ENCODE peak calls at places on chromosomes 11 and 22, in four cellular contexts. One of them, this sample, is unnamed.

GRCh38 chr11:102757823-102758549 is 22.4 kb downstream of the MMP10 start:
- DNase-seq in AG10803: peak
- DNase-seq in astrocyte of the cerebellum: no peak
- DNase-seq in MM.1S: no peak
- DNase-seq in this sample: no peak

GRCh38 chr11:109085708-109086373 is 336.1 kb upstream of the C11orf87 start:
- DNase-seq in AG10803: peak
- DNase-seq in astrocyte of the cerebellum: peak
- DNase-seq in MM.1S: peak
- DNase-seq in this sample: no peak

GRCh38 chr11:14904745-14905103 is 12.7 kb upstream of the CYP2R1 start:
- DNase-seq in AG10803: peak
- DNase-seq in astrocyte of the cerebellum: no peak
- DNase-seq in MM.1S: peak
- DNase-seq in this sample: no peak

GRCh38 chr11:1308745-1309497 is 511 bp downstream of the TOLLIP start:
- DNase-seq in AG10803: no peak
- DNase-seq in astrocyte of the cerebellum: no peak
- DNase-seq in MM.1S: no peak
- DNase-seq in this sample: no peak

GRCh38 chr11:122204206-122204605 is 88.2 kb upstream of the BLID start:
- DNase-seq in AG10803: peak
- DNase-seq in astrocyte of the cerebellum: no peak
- DNase-seq in MM.1S: no peak
- DNase-seq in this sample: no peak

GRCh38 chr11:108115495-108116140 is 5.7 kb upstream of the ACAT1 start:
- DNase-seq in AG10803: peak
- DNase-seq in astrocyte of the cerebellum: peak
- DNase-seq in MM.1S: no peak
- DNase-seq in this sample: peak

GRCh38 chr11:62921573-62922188 is 518 bp upstream of the CHRM1 start:
- DNase-seq in AG10803: peak
- DNase-seq in astrocyte of the cerebellum: no peak
- DNase-seq in MM.1S: no peak
- DNase-seq in this sample: no peak

GRCh38 chr11:9755561-9755960 is 91.7 kb downstream of the SWAP70 start:
- DNase-seq in AG10803: peak
- DNase-seq in astrocyte of the cerebellum: peak
- DNase-seq in MM.1S: no peak
- DNase-seq in this sample: no peak

GRCh38 chr11:64099436-64099835 is 63.7 kb downstream of the FLRT1 start:
- DNase-seq in AG10803: no peak
- DNase-seq in astrocyte of the cerebellum: no peak
- DNase-seq in MM.1S: no peak
- DNase-seq in this sample: no peak

GRCh38 chr22:23065495-23066122 is 4.7 kb upstream of the GNAZ start:
- DNase-seq in AG10803: no peak
- DNase-seq in astrocyte of the cerebellum: no peak
- DNase-seq in MM.1S: no peak
- DNase-seq in this sample: no peak

GRCh38 chr11:11409916-11410315 is 56.9 kb upstream of the CSNK2A3 start:
- DNase-seq in AG10803: no peak
- DNase-seq in astrocyte of the cerebellum: no peak
- DNase-seq in MM.1S: no peak
- DNase-seq in this sample: no peak

GRCh38 chr11:61004841-61005240 is 33.4 kb downstream of the CD6 start:
- DNase-seq in AG10803: no peak
- DNase-seq in astrocyte of the cerebellum: no peak
- DNase-seq in MM.1S: no peak
- DNase-seq in this sample: no peak

GRCh38 chr22:21446827-21447690 is 20.1 kb upstream of the TMEM191C start:
- DNase-seq in AG10803: no peak
- DNase-seq in astrocyte of the cerebellum: no peak
- DNase-seq in MM.1S: no peak
- DNase-seq in this sample: no peak

GRCh38 chr11:86978247-86978646 is 23.1 kb upstream of the FZD4 start:
- DNase-seq in AG10803: no peak
- DNase-seq in astrocyte of the cerebellum: no peak
- DNase-seq in MM.1S: no peak
- DNase-seq in this sample: no peak

GRCh38 chr22:29663230-29663826 is 56.5 kb upstream of the CABP7 start:
- DNase-seq in AG10803: no peak
- DNase-seq in astrocyte of the cerebellum: peak
- DNase-seq in MM.1S: no peak
- DNase-seq in this sample: no peak

GRCh38 chr11:110447897-110448522 is 18.3 kb downstream of the FDX1 start:
- DNase-seq in AG10803: no peak
- DNase-seq in astrocyte of the cerebellum: no peak
- DNase-seq in MM.1S: peak
- DNase-seq in this sample: peak
- TF ChIP-seq CTCF in AG10803: peak
- TF ChIP-seq CTCF in astrocyte of the cerebellum: peak
- TF ChIP-seq CTCF in MM.1S: peak
- TF ChIP-seq CTCF in this sample: peak

GRCh38 chr11:2650343-2650867 is 49.4 kb downstream of the KCNQ1OT1 start:
- DNase-seq in AG10803: no peak
- DNase-seq in astrocyte of the cerebellum: no peak
- DNase-seq in MM.1S: no peak
- DNase-seq in this sample: no peak

GRCh38 chr11:2651054-2651617 is 48.7 kb downstream of the KCNQ1OT1 start:
- DNase-seq in AG10803: no peak
- DNase-seq in astrocyte of the cerebellum: no peak
- DNase-seq in MM.1S: no peak
- DNase-seq in this sample: no peak

GRCh38 chr11:2649400-2649799 is 50.4 kb downstream of the KCNQ1OT1 start:
- DNase-seq in AG10803: no peak
- DNase-seq in astrocyte of the cerebellum: no peak
- DNase-seq in MM.1S: no peak
- DNase-seq in this sample: no peak

GRCh38 chr11:2647953-2648352 is 51.8 kb downstream of the KCNQ1OT1 start:
- DNase-seq in AG10803: no peak
- DNase-seq in astrocyte of the cerebellum: no peak
- DNase-seq in MM.1S: no peak
- DNase-seq in this sample: no peak

GRCh38 chr11:2649848-2650247 is 49.9 kb downstream of the KCNQ1OT1 start:
- DNase-seq in AG10803: no peak
- DNase-seq in astrocyte of the cerebellum: no peak
- DNase-seq in MM.1S: no peak
- DNase-seq in this sample: no peak
- H3K4me3 ChIP-seq in AG10803: no peak
- H3K4me3 ChIP-seq in astrocyte of the cerebellum: no peak
- H3K4me3 ChIP-seq in MM.1S: no peak
- H3K4me3 ChIP-seq in this sample: no peak

GRCh38 chr11:93089474-93090102 is 108.2 kb downstream of the SLC36A4 start:
- DNase-seq in AG10803: peak
- DNase-seq in astrocyte of the cerebellum: peak
- DNase-seq in MM.1S: peak
- DNase-seq in this sample: peak
- TF ChIP-seq CTCF in AG10803: peak
- TF ChIP-seq CTCF in astrocyte of the cerebellum: peak
- TF ChIP-seq CTCF in MM.1S: peak
- TF ChIP-seq CTCF in this sample: peak

DNA sequence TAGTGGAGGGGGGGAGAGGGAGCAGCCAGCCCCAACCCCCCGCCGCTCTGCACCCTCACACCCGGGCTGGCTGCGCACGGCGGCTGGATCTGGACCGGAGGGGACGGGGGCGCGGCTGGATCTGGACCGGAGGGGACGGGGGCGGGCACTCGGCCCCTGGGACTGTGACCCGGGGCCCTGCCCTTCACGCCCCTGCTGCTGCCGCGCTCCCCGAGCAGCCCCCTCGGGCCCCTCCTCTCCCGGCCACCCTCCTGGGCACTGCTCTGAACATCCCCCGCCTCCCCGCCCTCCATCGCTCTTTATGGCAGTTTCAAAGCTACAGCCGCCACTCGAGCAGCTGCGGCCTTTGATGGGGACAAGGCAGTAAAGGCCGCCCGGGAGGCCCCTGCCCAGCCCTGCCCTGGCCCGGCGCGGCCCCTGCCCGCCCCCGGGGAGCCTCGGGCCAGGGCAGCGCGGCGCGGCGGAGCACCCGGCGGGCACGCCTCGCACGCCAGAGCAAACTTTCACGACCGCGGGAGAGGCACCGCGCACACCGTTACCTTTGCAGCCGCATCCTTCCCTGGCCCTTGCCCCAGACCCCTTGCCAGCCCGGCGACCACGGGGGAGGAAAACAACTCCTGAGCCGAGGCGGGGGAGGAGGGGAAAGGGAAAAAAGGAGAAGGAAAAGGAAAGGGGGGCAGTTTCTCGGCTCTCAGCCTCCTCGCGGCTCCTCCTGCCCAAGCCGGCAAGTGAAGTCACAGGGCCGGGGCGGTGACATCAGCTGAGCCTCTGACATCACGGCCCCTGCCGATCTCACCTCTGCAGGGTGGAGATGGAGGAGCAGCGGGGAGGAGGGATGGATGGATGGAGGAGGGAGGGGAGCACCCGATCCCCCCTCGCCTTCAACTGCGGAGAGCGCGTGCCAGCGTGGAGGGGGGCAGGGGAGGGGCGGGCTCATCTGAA is 13.1 kb upstream of the TCF20 start:
- DNase-seq in AG10803: no peak
- DNase-seq in astrocyte of the cerebellum: no peak
- DNase-seq in MM.1S: no peak
- DNase-seq in this sample: no peak
- H3K4me3 ChIP-seq in AG10803: peak
- H3K4me3 ChIP-seq in astrocyte of the cerebellum: peak
- H3K4me3 ChIP-seq in MM.1S: no peak
- H3K4me3 ChIP-seq in this sample: no peak

This sample was measured in LNCaP clone FGC.